ENCODE peak calls at places on chromosomes 13 and 19, in nine cellular contexts. One of them, this sample, is unnamed.

GRCh38 chr13:89515948-89516347 is 1831.5 kb upstream of the MIR17HG start:
- DNase-seq in brain microvascular endothelial cell: no peak
- DNase-seq in neural crest cell: no peak
- DNase-seq in RPMI8226: no peak
- DNase-seq in nephron progenitor cell: no peak
- DNase-seq in amniotic stem cell: no peak
- DNase-seq in CD4-positive, alpha-beta memory T cell: no peak
- DNase-seq in stimulated activated CD8-positive, alpha-beta memory T cell treated with anti-CD3 and anti-CD28 coated beads, Interleukin-2, amount 100 ng/mL, for 48 hours: no peak
- DNase-seq in EL: no peak
- DNase-seq in this sample: no peak

GRCh38 chr13:31001647-31002046 is 69.2 kb downstream of the TEX26 start:
- DNase-seq in brain microvascular endothelial cell: peak
- DNase-seq in neural crest cell: no peak
- DNase-seq in RPMI8226: no peak
- DNase-seq in nephron progenitor cell: no peak
- DNase-seq in amniotic stem cell: no peak
- DNase-seq in CD4-positive, alpha-beta memory T cell: no peak
- DNase-seq in stimulated activated CD8-positive, alpha-beta memory T cell treated with anti-CD3 and anti-CD28 coated beads, Interleukin-2, amount 100 ng/mL, for 48 hours: no peak
- DNase-seq in EL: no peak
- DNase-seq in this sample: no peak

GRCh38 chr13:34201050-34201913 is 383.3 kb downstream of the RFC3 start:
- DNase-seq in brain microvascular endothelial cell: peak
- DNase-seq in neural crest cell: no peak
- DNase-seq in RPMI8226: no peak
- DNase-seq in nephron progenitor cell: no peak
- DNase-seq in amniotic stem cell: peak
- DNase-seq in CD4-positive, alpha-beta memory T cell: no peak
- DNase-seq in stimulated activated CD8-positive, alpha-beta memory T cell treated with anti-CD3 and anti-CD28 coated beads, Interleukin-2, amount 100 ng/mL, for 48 hours: no peak
- DNase-seq in EL: peak
- DNase-seq in this sample: no peak

GRCh38 chr13:45691667-45692066 is 10.5 kb upstream of the CBY2 start:
- DNase-seq in brain microvascular endothelial cell: no peak
- DNase-seq in neural crest cell: no peak
- DNase-seq in RPMI8226: no peak
- DNase-seq in nephron progenitor cell: no peak
- DNase-seq in amniotic stem cell: no peak
- DNase-seq in CD4-positive, alpha-beta memory T cell: no peak
- DNase-seq in stimulated activated CD8-positive, alpha-beta memory T cell treated with anti-CD3 and anti-CD28 coated beads, Interleukin-2, amount 100 ng/mL, for 48 hours: no peak
- DNase-seq in EL: no peak
- DNase-seq in this sample: no peak

GRCh38 chr13:109606404-109607028 is 179.9 kb downstream of the IRS2 start:
- DNase-seq in brain microvascular endothelial cell: no peak
- DNase-seq in neural crest cell: no peak
- DNase-seq in RPMI8226: no peak
- DNase-seq in nephron progenitor cell: no peak
- DNase-seq in amniotic stem cell: no peak
- DNase-seq in CD4-positive, alpha-beta memory T cell: no peak
- DNase-seq in stimulated activated CD8-positive, alpha-beta memory T cell treated with anti-CD3 and anti-CD28 coated beads, Interleukin-2, amount 100 ng/mL, for 48 hours: no peak
- DNase-seq in EL: no peak
- DNase-seq in this sample: no peak

GRCh38 chr13:114111577-114111976 is 20.8 kb downstream of the RASA3 start:
- DNase-seq in brain microvascular endothelial cell: no peak
- DNase-seq in neural crest cell: no peak
- DNase-seq in RPMI8226: no peak
- DNase-seq in nephron progenitor cell: no peak
- DNase-seq in amniotic stem cell: no peak
- DNase-seq in CD4-positive, alpha-beta memory T cell: peak
- DNase-seq in stimulated activated CD8-positive, alpha-beta memory T cell treated with anti-CD3 and anti-CD28 coated beads, Interleukin-2, amount 100 ng/mL, for 48 hours: no peak
- DNase-seq in EL: peak
- DNase-seq in this sample: no peak

GRCh38 chr19:55620410-55620809 is 4.0 kb downstream of the ZNF784 start:
- DNase-seq in brain microvascular endothelial cell: no peak
- DNase-seq in neural crest cell: no peak
- DNase-seq in RPMI8226: no peak
- DNase-seq in nephron progenitor cell: no peak
- DNase-seq in amniotic stem cell: no peak
- DNase-seq in CD4-positive, alpha-beta memory T cell: peak
- DNase-seq in stimulated activated CD8-positive, alpha-beta memory T cell treated with anti-CD3 and anti-CD28 coated beads, Interleukin-2, amount 100 ng/mL, for 48 hours: no peak
- DNase-seq in EL: no peak
- DNase-seq in this sample: no peak

GRCh38 chr13:111283991-111284390 is 36.5 kb upstream of the TEX29 start:
- DNase-seq in brain microvascular endothelial cell: no peak
- DNase-seq in neural crest cell: no peak
- DNase-seq in RPMI8226: no peak
- DNase-seq in nephron progenitor cell: no peak
- DNase-seq in amniotic stem cell: no peak
- DNase-seq in CD4-positive, alpha-beta memory T cell: no peak
- DNase-seq in stimulated activated CD8-positive, alpha-beta memory T cell treated with anti-CD3 and anti-CD28 coated beads, Interleukin-2, amount 100 ng/mL, for 48 hours: no peak
- DNase-seq in EL: no peak
- DNase-seq in this sample: no peak

GRCh38 chr19:49106648-49107135 is 7.5 kb upstream of the LIN7B start:
- DNase-seq in brain microvascular endothelial cell: peak
- DNase-seq in neural crest cell: peak
- DNase-seq in RPMI8226: peak
- DNase-seq in nephron progenitor cell: peak
- DNase-seq in amniotic stem cell: no peak
- DNase-seq in CD4-positive, alpha-beta memory T cell: peak
- DNase-seq in stimulated activated CD8-positive, alpha-beta memory T cell treated with anti-CD3 and anti-CD28 coated beads, Interleukin-2, amount 100 ng/mL, for 48 hours: peak
- DNase-seq in EL: peak
- DNase-seq in this sample: no peak

GRCh38 chr19:43675269-43675879 is 5.4 kb upstream of the PLAUR start:
- DNase-seq in brain microvascular endothelial cell: peak
- DNase-seq in neural crest cell: no peak
- DNase-seq in RPMI8226: peak
- DNase-seq in nephron progenitor cell: no peak
- DNase-seq in amniotic stem cell: no peak
- DNase-seq in CD4-positive, alpha-beta memory T cell: no peak
- DNase-seq in stimulated activated CD8-positive, alpha-beta memory T cell treated with anti-CD3 and anti-CD28 coated beads, Interleukin-2, amount 100 ng/mL, for 48 hours: no peak
- DNase-seq in EL: peak
- DNase-seq in this sample: no peak

GRCh38 chr13:94169783-94170513 is 309.5 kb downstream of the DCT start:
- DNase-seq in brain microvascular endothelial cell: no peak
- DNase-seq in neural crest cell: no peak
- DNase-seq in RPMI8226: no peak
- DNase-seq in nephron progenitor cell: no peak
- DNase-seq in amniotic stem cell: no peak
- DNase-seq in CD4-positive, alpha-beta memory T cell: no peak
- DNase-seq in stimulated activated CD8-positive, alpha-beta memory T cell treated with anti-CD3 and anti-CD28 coated beads, Interleukin-2, amount 100 ng/mL, for 48 hours: no peak
- DNase-seq in EL: no peak
- DNase-seq in this sample: no peak

This sample was measured in tibial nerve.